ENCODE peak calls at places on chromosomes 6 and 20, in six cellular contexts. One of them, this sample, is unnamed.

GRCh38 chr20:61497029-61497627 is 245.1 kb downstream of the CDH4 start:
- DNase-seq in epithelial cell of esophagus: no peak
- DNase-seq in GM12865: no peak
- DNase-seq in GM20000: no peak
- DNase-seq in lower leg skin: no peak
- DNase-seq in cardiac muscle cell: no peak
- DNase-seq in this sample: no peak

GRCh38 chr6:28118217-28118616 is 6.2 kb upstream of the ZSCAN16 start:
- DNase-seq in epithelial cell of esophagus: no peak
- DNase-seq in GM12865: no peak
- DNase-seq in GM20000: no peak
- DNase-seq in lower leg skin: no peak
- DNase-seq in cardiac muscle cell: no peak
- DNase-seq in this sample: no peak

GRCh38 chr6:108106261-108106660 is 31.7 kb upstream of the OSTM1 start:
- DNase-seq in epithelial cell of esophagus: no peak
- DNase-seq in GM12865: no peak
- DNase-seq in GM20000: no peak
- DNase-seq in lower leg skin: no peak
- DNase-seq in cardiac muscle cell: no peak
- DNase-seq in this sample: no peak

GRCh38 chr6:117555262-117555849 is 47.0 kb downstream of the GOPC start:
- DNase-seq in epithelial cell of esophagus: no peak
- DNase-seq in GM12865: no peak
- DNase-seq in GM20000: no peak
- DNase-seq in lower leg skin: no peak
- DNase-seq in cardiac muscle cell: no peak
- DNase-seq in this sample: no peak

GRCh38 chr20:17543531-17543961 is 12.4 kb upstream of the BFSP1 start:
- DNase-seq in epithelial cell of esophagus: no peak
- DNase-seq in GM12865: no peak
- DNase-seq in GM20000: no peak
- DNase-seq in lower leg skin: no peak
- DNase-seq in cardiac muscle cell: peak
- DNase-seq in this sample: no peak

GRCh38 chr6:68760941-68761676 is 126.0 kb downstream of the ADGRB3 start:
- DNase-seq in epithelial cell of esophagus: no peak
- DNase-seq in GM12865: no peak
- DNase-seq in GM20000: no peak
- DNase-seq in lower leg skin: no peak
- DNase-seq in cardiac muscle cell: no peak
- DNase-seq in this sample: no peak

GRCh38 chr6:24910331-24910849 is 25.4 kb downstream of the RIPOR2 start:
- DNase-seq in epithelial cell of esophagus: no peak
- DNase-seq in GM12865: peak
- DNase-seq in GM20000: peak
- DNase-seq in lower leg skin: no peak
- DNase-seq in cardiac muscle cell: peak
- DNase-seq in this sample: no peak

GRCh38 chr20:17177341-17177740 is 49.5 kb upstream of the PCSK2 start:
- DNase-seq in epithelial cell of esophagus: no peak
- DNase-seq in GM12865: no peak
- DNase-seq in GM20000: no peak
- DNase-seq in lower leg skin: no peak
- DNase-seq in cardiac muscle cell: no peak
- DNase-seq in this sample: no peak

GRCh38 chr6:142551145-142551811 is 249.5 kb downstream of the ADGRG6 start:
- DNase-seq in epithelial cell of esophagus: peak
- DNase-seq in GM12865: no peak
- DNase-seq in GM20000: no peak
- DNase-seq in lower leg skin: peak
- DNase-seq in cardiac muscle cell: no peak
- DNase-seq in this sample: no peak

GRCh38 chr6:80610821-80611220 is 504.4 kb downstream of the BCKDHB start:
- DNase-seq in epithelial cell of esophagus: peak
- DNase-seq in GM12865: no peak
- DNase-seq in GM20000: no peak
- DNase-seq in lower leg skin: no peak
- DNase-seq in cardiac muscle cell: peak
- DNase-seq in this sample: no peak

GRCh38 chr20:35618372-35619131 is 2.9 kb downstream of the SPAG4 start:
- DNase-seq in epithelial cell of esophagus: peak
- DNase-seq in GM12865: peak
- DNase-seq in GM20000: peak
- DNase-seq in lower leg skin: no peak
- DNase-seq in cardiac muscle cell: peak
- DNase-seq in this sample: no peak

GRCh38 chr20:58293453-58293852 is 16.1 kb upstream of the RAB22A start:
- DNase-seq in epithelial cell of esophagus: peak
- DNase-seq in GM12865: peak
- DNase-seq in GM20000: no peak
- DNase-seq in lower leg skin: no peak
- DNase-seq in cardiac muscle cell: no peak
- DNase-seq in this sample: no peak

GRCh38 chr6:87653074-87653962 is 48.7 kb downstream of the AKIRIN2 start:
- DNase-seq in epithelial cell of esophagus: no peak
- DNase-seq in GM12865: peak
- DNase-seq in GM20000: no peak
- DNase-seq in lower leg skin: no peak
- DNase-seq in cardiac muscle cell: no peak
- DNase-seq in this sample: no peak

GRCh38 chr6:166194885-166195860 is 27.5 kb upstream of the TBXT start:
- DNase-seq in epithelial cell of esophagus: no peak
- DNase-seq in GM12865: peak
- DNase-seq in GM20000: no peak
- DNase-seq in lower leg skin: no peak
- DNase-seq in cardiac muscle cell: no peak
- DNase-seq in this sample: no peak

GRCh38 chr6:21264288-21264818 is 329.2 kb upstream of the SOX4 start:
- DNase-seq in epithelial cell of esophagus: peak
- DNase-seq in GM12865: no peak
- DNase-seq in GM20000: peak
- DNase-seq in lower leg skin: no peak
- DNase-seq in cardiac muscle cell: no peak
- DNase-seq in this sample: no peak

GRCh38 chr20:58555078-58555765 is 40.0 kb upstream of the APCDD1L start:
- DNase-seq in epithelial cell of esophagus: peak
- DNase-seq in GM12865: no peak
- DNase-seq in GM20000: no peak
- DNase-seq in lower leg skin: no peak
- DNase-seq in cardiac muscle cell: peak
- DNase-seq in this sample: no peak

GRCh38 chr6:158519354-158519753 is 40.5 kb upstream of the TMEM181 start:
- DNase-seq in epithelial cell of esophagus: no peak
- DNase-seq in GM12865: no peak
- DNase-seq in GM20000: no peak
- DNase-seq in lower leg skin: no peak
- DNase-seq in cardiac muscle cell: no peak
- DNase-seq in this sample: no peak

GRCh38 chr6:14260839-14261238 is 143.3 kb downstream of the CD83 start:
- DNase-seq in epithelial cell of esophagus: no peak
- DNase-seq in GM12865: no peak
- DNase-seq in GM20000: no peak
- DNase-seq in lower leg skin: no peak
- DNase-seq in cardiac muscle cell: no peak
- DNase-seq in this sample: no peak

GRCh38 chr6:121647905-121648304 is 212.5 kb downstream of the GJA1 start:
- DNase-seq in epithelial cell of esophagus: peak
- DNase-seq in GM12865: no peak
- DNase-seq in GM20000: no peak
- DNase-seq in lower leg skin: no peak
- DNase-seq in cardiac muscle cell: peak
- DNase-seq in this sample: no peak

GRCh38 chr20:3667434-3668037 is 4.3 kb upstream of the GFRA4 start:
- DNase-seq in epithelial cell of esophagus: no peak
- DNase-seq in GM12865: no peak
- DNase-seq in GM20000: no peak
- DNase-seq in lower leg skin: no peak
- DNase-seq in cardiac muscle cell: no peak
- DNase-seq in this sample: no peak

GRCh38 chr20:32621071-32621913 is 36.2 kb upstream of the NOL4L start:
- DNase-seq in epithelial cell of esophagus: no peak
- DNase-seq in GM12865: no peak
- DNase-seq in GM20000: peak
- DNase-seq in lower leg skin: no peak
- DNase-seq in cardiac muscle cell: no peak
- DNase-seq in this sample: no peak

GRCh38 chr20:21812384-21812783 is 106.9 kb downstream of the PAX1 start:
- DNase-seq in epithelial cell of esophagus: no peak
- DNase-seq in GM12865: no peak
- DNase-seq in GM20000: no peak
- DNase-seq in lower leg skin: no peak
- DNase-seq in cardiac muscle cell: no peak
- DNase-seq in this sample: no peak

GRCh38 chr6:99588618-99589289 is 17.9 kb upstream of the PRDM13 start:
- DNase-seq in epithelial cell of esophagus: peak
- DNase-seq in GM12865: peak
- DNase-seq in GM20000: peak
- DNase-seq in lower leg skin: peak
- DNase-seq in cardiac muscle cell: peak
- DNase-seq in this sample: no peak

GRCh38 chr6:157996201-157996712 is 14.6 kb downstream of the SYNJ2 start:
- DNase-seq in epithelial cell of esophagus: no peak
- DNase-seq in GM12865: no peak
- DNase-seq in GM20000: no peak
- DNase-seq in lower leg skin: no peak
- DNase-seq in cardiac muscle cell: no peak
- DNase-seq in this sample: no peak

GRCh38 chr6:33297956-33298772 is 578 bp downstream of the RGL2 start:
- DNase-seq in epithelial cell of esophagus: peak
- DNase-seq in GM12865: peak
- DNase-seq in GM20000: peak
- DNase-seq in lower leg skin: peak
- DNase-seq in cardiac muscle cell: peak
- DNase-seq in this sample: peak
- TF ChIP-seq CTCF in epithelial cell of esophagus: no peak
- TF ChIP-seq CTCF in GM12865: no peak
- TF ChIP-seq CTCF in GM20000: no peak
- TF ChIP-seq CTCF in lower leg skin: no peak
- TF ChIP-seq CTCF in cardiac muscle cell: no peak
- TF ChIP-seq CTCF in this sample: no peak

DNA sequence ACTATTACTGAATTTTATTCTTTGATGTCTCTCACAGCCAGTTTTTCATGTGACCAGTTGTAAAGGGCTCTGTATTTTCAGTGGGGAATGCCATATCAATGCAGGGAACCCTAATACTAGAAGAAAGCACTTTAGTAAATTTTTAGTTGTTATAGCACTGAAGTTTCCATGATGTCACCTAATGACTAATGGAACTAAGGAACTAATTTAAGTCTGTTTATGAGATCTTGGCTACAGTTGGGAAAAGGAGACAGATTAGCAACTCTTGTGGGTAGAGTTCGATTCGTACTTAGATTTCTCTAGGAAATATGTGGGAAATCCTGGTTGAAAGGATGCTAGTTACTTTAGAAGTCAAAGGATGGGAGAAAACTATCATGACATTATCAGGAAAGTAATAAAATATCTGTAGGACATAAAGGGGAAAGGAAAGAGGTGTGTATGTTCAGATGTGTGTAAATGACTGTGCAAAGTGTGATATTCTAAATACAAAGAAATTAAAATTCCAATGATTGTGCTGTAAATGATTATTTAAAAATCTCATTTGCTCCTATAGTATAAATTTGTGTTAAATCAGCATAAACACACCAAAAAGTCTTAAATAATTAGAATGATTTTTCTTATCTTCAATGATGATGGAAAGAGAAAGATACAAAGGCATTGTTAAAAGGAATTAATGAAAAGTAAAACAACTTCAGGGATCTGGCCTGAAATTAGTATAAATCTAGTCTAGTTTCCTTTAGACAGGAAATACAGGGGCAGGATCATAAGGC is 103.4 kb downstream of the LRRC1 start:
- DNase-seq in epithelial cell of esophagus: no peak
- DNase-seq in GM12865: no peak
- DNase-seq in GM20000: no peak
- DNase-seq in lower leg skin: no peak
- DNase-seq in cardiac muscle cell: no peak
- DNase-seq in this sample: no peak
- TF ChIP-seq CTCF in epithelial cell of esophagus: no peak
- TF ChIP-seq CTCF in GM12865: no peak
- TF ChIP-seq CTCF in GM20000: no peak
- TF ChIP-seq CTCF in lower leg skin: no peak
- TF ChIP-seq CTCF in cardiac muscle cell: no peak
- TF ChIP-seq CTCF in this sample: no peak

GRCh38 chr6:161038229-161039003 is 46.8 kb downstream of the MAP3K4 start:
- DNase-seq in epithelial cell of esophagus: peak
- DNase-seq in GM12865: peak
- DNase-seq in GM20000: peak
- DNase-seq in lower leg skin: no peak
- DNase-seq in cardiac muscle cell: peak
- DNase-seq in this sample: no peak
- TF ChIP-seq CTCF in epithelial cell of esophagus: peak
- TF ChIP-seq CTCF in GM12865: no peak
- TF ChIP-seq CTCF in GM20000: no peak
- TF ChIP-seq CTCF in lower leg skin: no peak
- TF ChIP-seq CTCF in cardiac muscle cell: peak
- TF ChIP-seq CTCF in this sample: no peak

GRCh38 chr6:26657268-26657667 is 2.3 kb downstream of the ZNF322 start:
- DNase-seq in epithelial cell of esophagus: no peak
- DNase-seq in GM12865: no peak
- DNase-seq in GM20000: no peak
- DNase-seq in lower leg skin: no peak
- DNase-seq in cardiac muscle cell: no peak
- DNase-seq in this sample: no peak

GRCh38 chr6:26659042-26659359 is 545 bp downstream of the ZNF322 start:
- DNase-seq in epithelial cell of esophagus: no peak
- DNase-seq in GM12865: no peak
- DNase-seq in GM20000: no peak
- DNase-seq in lower leg skin: no peak
- DNase-seq in cardiac muscle cell: no peak
- DNase-seq in this sample: no peak

GRCh38 chr6:26660096-26660425 is 515 bp upstream of the ZNF322 start:
- DNase-seq in epithelial cell of esophagus: peak
- DNase-seq in GM12865: peak
- DNase-seq in GM20000: peak
- DNase-seq in lower leg skin: no peak
- DNase-seq in cardiac muscle cell: peak
- DNase-seq in this sample: no peak
- TF ChIP-seq CTCF in epithelial cell of esophagus: no peak
- TF ChIP-seq CTCF in GM12865: peak
- TF ChIP-seq CTCF in GM20000: peak
- TF ChIP-seq CTCF in lower leg skin: no peak
- TF ChIP-seq CTCF in cardiac muscle cell: peak
- TF ChIP-seq CTCF in this sample: no peak

GRCh38 chr6:44003345-44004061 is 123.7 kb downstream of the MRPL14 start:
- DNase-seq in epithelial cell of esophagus: no peak
- DNase-seq in GM12865: peak
- DNase-seq in GM20000: peak
- DNase-seq in lower leg skin: no peak
- DNase-seq in cardiac muscle cell: no peak
- DNase-seq in this sample: no peak

GRCh38 chr6:44005507-44005903 is 121.7 kb downstream of the MRPL14 start:
- DNase-seq in epithelial cell of esophagus: no peak
- DNase-seq in GM12865: no peak
- DNase-seq in GM20000: no peak
- DNase-seq in lower leg skin: no peak
- DNase-seq in cardiac muscle cell: no peak
- DNase-seq in this sample: no peak

GRCh38 chr6:44006123-44006871 is 121.0 kb downstream of the MRPL14 start:
- DNase-seq in epithelial cell of esophagus: no peak
- DNase-seq in GM12865: no peak
- DNase-seq in GM20000: no peak
- DNase-seq in lower leg skin: no peak
- DNase-seq in cardiac muscle cell: no peak
- DNase-seq in this sample: no peak

GRCh38 chr6:44004136-44004535 is 123.1 kb downstream of the MRPL14 start:
- DNase-seq in epithelial cell of esophagus: no peak
- DNase-seq in GM12865: no peak
- DNase-seq in GM20000: no peak
- DNase-seq in lower leg skin: no peak
- DNase-seq in cardiac muscle cell: no peak
- DNase-seq in this sample: no peak

GRCh38 chr6:44004625-44005506 is 122.4 kb downstream of the MRPL14 start:
- DNase-seq in epithelial cell of esophagus: no peak
- DNase-seq in GM12865: peak
- DNase-seq in GM20000: peak
- DNase-seq in lower leg skin: no peak
- DNase-seq in cardiac muscle cell: no peak
- DNase-seq in this sample: no peak
- TF ChIP-seq CTCF in epithelial cell of esophagus: peak
- TF ChIP-seq CTCF in GM12865: peak
- TF ChIP-seq CTCF in GM20000: peak
- TF ChIP-seq CTCF in lower leg skin: no peak
- TF ChIP-seq CTCF in cardiac muscle cell: peak
- TF ChIP-seq CTCF in this sample: no peak